ENCODE peak calls at places on chromosomes 1 and 21, in five cellular contexts. M, L, W, D and C are unnamed samples.

GRCh38 chr21:45972716-45973474 is 8.7 kb upstream of the COL6A1 start:
- DNase-seq in M (no peak), L (no peak), W (no peak), D (no peak), C (no peak)

GRCh38 chr1:228014235-228014930 is 7.6 kb downstream of the WNT3A start:
- DNase-seq in M (no peak), L (peak; percentile 24), W (no peak), D (no peak), C (no peak)

GRCh38 chr1:52567943-52568342 is 15.1 kb upstream of the TUT4 start:
- DNase-seq in M (no peak), L (no peak), W (no peak), D (no peak), C (no peak)

GRCh38 chr1:115166531-115167091 is 77.3 kb upstream of the TSPAN2 start:
- DNase-seq in M (no peak), L (no peak), W (no peak), D (no peak), C (no peak)

GRCh38 chr1:2330035-2330434 is 61.3 kb downstream of the MORN1 start:
- DNase-seq in M (no peak), L (no peak), W (no peak), D (no peak), C (no peak)

GRCh38 chr1:96538883-96539282 is 182.7 kb upstream of the PTBP2 start:
- DNase-seq in M (no peak), L (no peak), W (no peak), D (no peak), C (no peak)

GRCh38 chr1:121417289-121417955 is 232.6 kb downstream of the SRGAP2C start:
- DNase-seq in M (no peak), L (peak; percentile 26), W (no peak), D (no peak), C (no peak)

GRCh38 chr1:21468597-21468996 is 28.7 kb downstream of the NBPF3 start:
- DNase-seq in M (peak; percentile 19), L (no peak), W (no peak), D (no peak), C (no peak)

GRCh38 chr1:168751195-168751650 is 22.2 kb upstream of the DPT start:
- DNase-seq in M (no peak), L (no peak), W (no peak), D (no peak), C (no peak)

GRCh38 chr1:214541206-214541605 is 10.2 kb downstream of the PTPN14 start:
- DNase-seq in M (no peak), L (no peak), W (no peak), D (no peak), C (no peak)

GRCh38 chr1:221886311-221887090 is 144.6 kb upstream of the DUSP10 start:
- DNase-seq in M (no peak), L (peak; percentile 37), W (no peak), D (no peak), C (no peak)

GRCh38 chr1:151837197-151837596 is 2.4 kb downstream of the C2CD4D start:
- DNase-seq in M (no peak), L (no peak), W (no peak), D (no peak), C (no peak)

GRCh38 chr1:214241060-214241459 is 39.9 kb upstream of the SMYD2 start:
- DNase-seq in M (no peak), L (no peak), W (no peak), D (no peak), C (no peak)

GRCh38 chr1:119080586-119080985 is 59.9 kb downstream of the WARS2 start:
- DNase-seq in M (no peak), L (peak; percentile 8), W (no peak), D (no peak), C (no peak)